ENCODE peak calls at places on chromosomes 2 and 18, in four cellular contexts. C, V, F and H are unnamed samples.

GRCh38 chr2:219060821-219061791 is at the start of gene IHH:
- DNase-seq in V (no peak), C (no peak), F (no peak), H (peak)

GRCh38 chr2:161250864-161251436 is 57.3 kb upstream of the PSMD14 start:
- DNase-seq in C (peak), V (peak), F (peak), H (peak)

GRCh38 chr2:230903251-230904150 is 21.5 kb downstream of the GPR55 start:
- DNase-seq in F (no peak), V (no peak), C (no peak), H (no peak)

GRCh38 chr18:13611616-13612110 is 114.7 kb downstream of the FAM210A start:
- DNase-seq in V (no peak), C (no peak), F (peak), H (no peak)

GRCh38 chr2:112181571-112182290 is 43.5 kb downstream of the FBLN7 start:
- DNase-seq in V (no peak), F (no peak), C (peak), H (peak)

GRCh38 chr18:54702687-54703086 is 111.6 kb downstream of the DYNAP start:
- DNase-seq in V (no peak), C (no peak), F (no peak), H (no peak)

GRCh38 chr2:238487652-238488346 is 61.1 kb downstream of the ASB1 start:
- DNase-seq in V (no peak), C (no peak), F (no peak), H (no peak)

GRCh38 chr2:54531558-54531957 is 75.4 kb downstream of the SPTBN1 start:
- DNase-seq in C (no peak), V (peak), F (no peak), H (no peak)

GRCh38 chr18:64886995-64887394 is 738.1 kb upstream of the LINC00305 start:
- DNase-seq in V (peak), F (no peak), C (no peak), H (no peak)

GRCh38 chr18:62245699-62246098 is 58.6 kb downstream of the RELCH start:
- DNase-seq in V (no peak), C (no peak), F (no peak), H (peak)

GRCh38 chr2:231640646-231641111 is 48.0 kb downstream of the TEX44 start:
- DNase-seq in V (no peak), C (no peak), F (no peak), H (peak)

GRCh38 chr2:128543646-128544045 is 225.0 kb upstream of the HS6ST1 start:
- DNase-seq in C (no peak), F (no peak), V (no peak), H (no peak)

GRCh38 chr18:72208920-72209676 is 335.0 kb downstream of the CBLN2 start:
- DNase-seq in C (peak), V (no peak), F (no peak), H (peak)

GRCh38 chr18:10284571-10285282 is 169.7 kb upstream of the APCDD1 start:
- DNase-seq in V (no peak), F (no peak), C (no peak), H (no peak)

GRCh38 chr18:22983175-22983574 is 50.0 kb downstream of the RBBP8 start:
- DNase-seq in F (peak), C (no peak), V (peak), H (peak)